ENCODE peak calls at places on chromosomes 7 and 10, in eight cellular contexts. G is GM06990, T is foreskin fibroblast, N is HFFc6, O is tibial artery, K is GM12865, Y is CD14-positive monocyte, F is astrocyte. V is an unnamed sample.

GRCh38 chr10:266974-267425 is 131.7 kb downstream of the ZMYND11 start:
- DNase-seq in G (no peak), T (peak; percentile 21), N (no peak), O (no peak), K (peak; percentile 54), Y (no peak), F (peak; percentile 38), V (peak; percentile 80)

GRCh38 chr10:75772153-75772887 is 340.9 kb downstream of the LRMDA start:
- DNase-seq in G (no peak), T (no peak), N (no peak), O (no peak), K (peak; percentile 41), Y (no peak), F (no peak), V (no peak)

GRCh38 chr7:101818699-101819071 is 1.3 kb downstream of the CUX1 start:
- DNase-seq in G (no peak), T (no peak), N (no peak), O (no peak), K (no peak), Y (no peak), F (no peak), V (no peak)

GRCh38 chr7:19972872-19973271 is 199.5 kb upstream of the TMEM196 start:
- DNase-seq in G (no peak), T (no peak), N (no peak), O (no peak), K (no peak), Y (no peak), F (no peak), V (no peak)

GRCh38 chr7:27079234-27079975 is 16.4 kb downstream of the HOXA1 start:
- DNase-seq in G (no peak), T (no peak), N (no peak), O (no peak), K (peak; percentile 43), Y (no peak), F (no peak), V (no peak)

GRCh38 chr10:68423522-68423921 is 16.4 kb upstream of the RUFY2 start:
- DNase-seq in G (no peak), T (no peak), N (no peak), O (no peak), K (no peak), Y (no peak), F (no peak), V (no peak)

GRCh38 chr7:64558781-64559180 is 4.1 kb downstream of the ZNF680 start:
- DNase-seq in G (no peak), T (no peak), N (no peak), O (no peak), K (no peak), Y (no peak), F (peak; percentile 26), V (no peak)

GRCh38 chr10:120978589-120979252 is 127.6 kb downstream of the WDR11 start:
- DNase-seq in G (no peak), T (no peak), N (peak; percentile 12), O (no peak), K (no peak), Y (no peak), F (no peak), V (no peak)

GRCh38 chr7:98200364-98200763 is 10.9 kb upstream of the BHLHA15 start:
- DNase-seq in G (peak; percentile 61), T (no peak), N (no peak), O (no peak), K (peak; percentile 88), Y (no peak), F (no peak), V (no peak)

GRCh38 chr7:46015107-46015868 is 94.2 kb upstream of the IGFBP3 start:
- DNase-seq in G (no peak), T (no peak), N (no peak), O (no peak), K (peak; percentile 8), Y (no peak), F (no peak), V (no peak)

GRCh38 chr7:132464740-132465139 is 111.5 kb downstream of the PLXNA4 start:
- DNase-seq in G (no peak), T (peak; percentile 43), N (peak; percentile 33), O (no peak), K (no peak), Y (no peak), F (peak; percentile 77), V (peak; percentile 68)

GRCh38 chr10:50396491-50397311 is 145.4 kb upstream of the ASAH2 start:
- DNase-seq in G (peak; percentile 36), T (no peak), N (peak; percentile 64), O (no peak), K (peak; percentile 77), Y (no peak), F (peak; percentile 75), V (no peak)

GRCh38 chr7:22234247-22234646 is 122.7 kb downstream of the RAPGEF5 start:
- DNase-seq in G (no peak), T (no peak), N (no peak), O (no peak), K (no peak), Y (no peak), F (peak; percentile 37), V (no peak)

GRCh38 chr10:70579234-70580002 is 23.1 kb downstream of the PRF1 start:
- DNase-seq in G (peak; percentile 40), T (no peak), N (no peak), O (no peak), K (peak; percentile 65), Y (peak; percentile 20), F (no peak), V (no peak)

GRCh38 chr10:127145173-127145572 is 51.2 kb downstream of the INSYN2A start:
- DNase-seq in G (no peak), T (peak; percentile 90), N (peak; percentile 63), O (no peak), K (no peak), Y (no peak), F (peak; percentile 44), V (peak; percentile 39)

GRCh38 chr7:41164440-41164839 is 538.5 kb downstream of the INHBA start:
- DNase-seq in G (no peak), T (no peak), N (peak; percentile 24), O (no peak), K (no peak), Y (no peak), F (peak; percentile 66), V (no peak)

GRCh38 chr7:128137096-128137655 is 103.9 kb upstream of the LEP start:
- DNase-seq in G (no peak), T (peak; percentile 53), N (peak; percentile 79), O (no peak), K (no peak), Y (peak; percentile 89), F (no peak), V (peak; percentile 56)

GRCh38 chr7:141646826-141647480 is 55.0 kb downstream of the DENND11 start:
- DNase-seq in G (no peak), T (no peak), N (no peak), O (no peak), K (no peak), Y (no peak), F (peak; percentile 16), V (no peak)

GRCh38 chr7:141640239-141640840 is 61.6 kb downstream of the DENND11 start:
- DNase-seq in G (no peak), T (no peak), N (no peak), O (no peak), K (no peak), Y (no peak), F (peak; percentile 41), V (no peak)

GRCh38 chr7:141645188-141645587 is 56.8 kb downstream of the DENND11 start:
- DNase-seq in G (no peak), T (no peak), N (no peak), O (no peak), K (no peak), Y (no peak), F (no peak), V (no peak)

DNA sequence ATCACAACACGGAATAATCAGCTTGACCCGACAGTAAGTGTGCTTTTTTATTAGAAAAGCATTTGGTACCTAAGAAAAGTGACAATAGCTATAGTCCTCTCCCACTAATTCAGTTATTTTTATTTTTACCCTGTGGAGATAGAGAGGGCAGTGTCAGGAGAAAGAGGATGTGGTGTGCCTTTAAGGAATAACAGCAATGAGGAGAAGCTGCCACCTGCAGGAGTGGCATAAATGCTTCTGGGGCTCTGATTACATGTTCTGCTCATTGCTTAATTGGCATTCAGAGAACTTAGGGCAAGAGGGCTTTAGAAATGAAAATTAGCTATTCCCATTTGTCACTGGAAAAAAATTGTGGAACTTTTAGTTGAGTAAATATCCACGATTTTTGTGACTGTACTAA is 60.1 kb downstream of the DENND11 start:
- DNase-seq in G (no peak), T (no peak), N (no peak), O (no peak), K (no peak), Y (no peak), F (no peak), V (no peak)
- TF ChIP-seq CTCF in G (no peak), T (no peak), N (no peak), O (no peak), K (no peak), Y (no peak), F (no peak), V (no peak)

DNA sequence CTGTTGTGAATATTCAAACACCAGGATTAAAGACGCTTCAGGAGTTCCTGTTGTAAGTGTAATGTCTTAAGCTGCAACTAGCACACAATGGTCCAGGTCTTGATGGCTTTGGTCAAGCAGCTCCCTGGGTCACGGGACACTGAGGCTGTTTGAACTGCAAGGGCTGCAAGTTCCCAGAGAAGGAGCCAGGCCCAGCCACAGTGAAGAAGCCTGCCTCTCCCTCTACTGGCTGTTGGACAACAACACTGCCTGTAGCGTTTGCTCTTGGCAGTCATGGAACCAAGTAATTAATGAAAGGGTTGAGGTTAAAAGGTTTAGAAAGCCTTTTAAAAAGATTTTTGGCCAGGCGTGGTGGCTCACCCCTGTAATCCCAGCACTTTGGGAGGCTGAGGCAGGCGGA is 31.9 kb upstream of the GUSB start:
- DNase-seq in G (no peak), T (peak; percentile 44), N (peak; percentile 65), O (peak; percentile 23), K (peak; percentile 46), Y (no peak), F (peak; percentile 33), V (peak; percentile 60)
- TF ChIP-seq CTCF in G (peak; percentile 49), T (peak; percentile 76), N (peak; percentile 73), O (no peak), K (peak; percentile 36), Y (no peak), F (no peak), V (peak; percentile 34)

GRCh38 chr7:32257632-32258031 is 187.4 kb upstream of the PDE1C start:
- DNase-seq in G (no peak), T (no peak), N (no peak), O (no peak), K (no peak), Y (no peak), F (no peak), V (no peak)
- TF ChIP-seq CTCF in G (peak; percentile 12), T (no peak), N (no peak), O (no peak), K (no peak), Y (no peak), F (no peak), V (no peak)

DNA sequence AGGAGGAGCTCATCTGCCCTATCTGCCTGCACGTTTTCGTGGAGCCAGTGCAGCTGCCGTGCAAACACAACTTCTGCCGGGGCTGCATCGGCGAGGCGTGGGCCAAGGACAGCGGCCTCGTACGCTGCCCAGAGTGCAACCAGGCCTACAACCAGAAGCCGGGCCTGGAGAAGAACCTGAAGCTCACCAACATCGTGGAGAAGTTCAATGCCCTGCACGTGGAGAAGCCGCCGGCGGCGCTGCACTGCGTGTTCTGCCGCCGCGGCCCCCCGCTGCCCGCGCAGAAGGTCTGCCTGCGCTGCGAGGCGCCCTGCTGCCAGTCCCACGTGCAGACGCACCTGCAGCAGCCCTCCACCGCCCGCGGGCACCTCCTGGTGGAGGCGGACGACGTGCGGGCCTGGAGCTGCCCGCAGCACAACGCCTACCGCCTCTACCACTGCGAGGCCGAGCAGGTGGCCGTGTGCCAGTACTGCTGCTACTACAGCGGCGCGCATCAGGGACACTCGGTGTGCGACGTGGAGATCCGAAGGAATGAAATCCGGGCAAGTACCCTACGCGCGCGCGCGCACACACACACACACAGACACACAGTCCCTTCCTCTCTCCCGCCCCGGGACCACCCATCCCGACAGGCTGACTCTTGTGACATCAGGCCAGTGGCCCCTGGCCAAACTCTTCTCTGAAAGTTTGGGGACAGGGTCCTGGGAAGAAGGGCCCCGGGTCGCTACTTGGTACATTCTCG is 538 bp downstream of the TRIM8 start:
- DNase-seq in G (peak; percentile 90), T (peak; percentile 73), N (peak; percentile 76), O (peak; percentile 85), K (peak; percentile 91), Y (peak; percentile 64), F (peak; percentile 58), V (peak; percentile 82)
- TF ChIP-seq CTCF in G (peak; percentile 66), T (peak; percentile 54), N (peak; percentile 77), O (peak; percentile 60), K (peak; percentile 69), Y (peak; percentile 68), F (peak; percentile 18), V (peak; percentile 50)

V was measured in MCF 10A.